ENCODE peak calls at places on chromosomes 5 and 9, in nine cellular contexts. One of them, this sample, is unnamed. For H3K27me3, the result is how much of the 10 kb centered on the place peaks cover.

GRCh38 chr9:137429974-137430722 is 7.0 kb downstream of the NOXA1 start:
- DNase-seq in WERI-Rb-1: peak
- DNase-seq in psoas muscle: peak
- DNase-seq in neuronal stem cell: no peak
- DNase-seq in CD4-positive, CD25-positive, alpha-beta regulatory T cell: no peak
- DNase-seq in gastrocnemius medialis: no peak
- DNase-seq in PC-9: no peak
- DNase-seq in sigmoid colon: no peak
- DNase-seq in H9: peak
- DNase-seq in this sample: peak

GRCh38 chr5:80754900-80755299 is 100.1 kb upstream of the DHFR start:
- DNase-seq in CD4-positive, CD25-positive, alpha-beta regulatory T cell: no peak
- DNase-seq in gastrocnemius medialis: no peak
- DNase-seq in WERI-Rb-1: peak
- DNase-seq in psoas muscle: no peak
- DNase-seq in sigmoid colon: no peak
- DNase-seq in H9: no peak
- DNase-seq in neuronal stem cell: peak
- DNase-seq in PC-9: no peak
- DNase-seq in this sample: no peak

GRCh38 chr5:151085517-151086031 is 4.7 kb upstream of the TNIP1 start:
- DNase-seq in gastrocnemius medialis: peak
- DNase-seq in PC-9: no peak
- DNase-seq in WERI-Rb-1: no peak
- DNase-seq in CD4-positive, CD25-positive, alpha-beta regulatory T cell: no peak
- DNase-seq in psoas muscle: peak
- DNase-seq in neuronal stem cell: no peak
- DNase-seq in sigmoid colon: peak
- DNase-seq in H9: no peak
- DNase-seq in this sample: no peak

GRCh38 chr9:20619492-20619860 is 2.8 kb downstream of the MLLT3 start:
- DNase-seq in PC-9: no peak
- DNase-seq in psoas muscle: no peak
- DNase-seq in CD4-positive, CD25-positive, alpha-beta regulatory T cell: no peak
- DNase-seq in H9: no peak
- DNase-seq in WERI-Rb-1: no peak
- DNase-seq in gastrocnemius medialis: no peak
- DNase-seq in neuronal stem cell: no peak
- DNase-seq in sigmoid colon: no peak
- DNase-seq in this sample: no peak

GRCh38 chr5:172453986-172454354 is 355 bp downstream of the SH3PXD2B start:
- DNase-seq in H9: peak
- DNase-seq in sigmoid colon: peak
- DNase-seq in WERI-Rb-1: peak
- DNase-seq in CD4-positive, CD25-positive, alpha-beta regulatory T cell: no peak
- DNase-seq in psoas muscle: peak
- DNase-seq in gastrocnemius medialis: no peak
- DNase-seq in neuronal stem cell: peak
- DNase-seq in PC-9: no peak
- DNase-seq in this sample: peak

GRCh38 chr5:92207156-92207555 is 824.0 kb upstream of the ARRDC3 start:
- DNase-seq in sigmoid colon: no peak
- DNase-seq in neuronal stem cell: no peak
- DNase-seq in gastrocnemius medialis: no peak
- DNase-seq in H9: no peak
- DNase-seq in psoas muscle: no peak
- DNase-seq in PC-9: no peak
- DNase-seq in CD4-positive, CD25-positive, alpha-beta regulatory T cell: no peak
- DNase-seq in WERI-Rb-1: no peak
- DNase-seq in this sample: no peak

GRCh38 chr9:120386390-120387131 is 193.4 kb downstream of the CDK5RAP2 start:
- DNase-seq in PC-9: no peak
- DNase-seq in gastrocnemius medialis: no peak
- DNase-seq in sigmoid colon: peak
- DNase-seq in psoas muscle: no peak
- DNase-seq in WERI-Rb-1: peak
- DNase-seq in neuronal stem cell: no peak
- DNase-seq in H9: no peak
- DNase-seq in CD4-positive, CD25-positive, alpha-beta regulatory T cell: no peak
- DNase-seq in this sample: no peak

GRCh38 chr5:84274585-84275468 is 109.9 kb downstream of the EDIL3 start:
- DNase-seq in PC-9: peak
- DNase-seq in sigmoid colon: no peak
- DNase-seq in psoas muscle: no peak
- DNase-seq in H9: no peak
- DNase-seq in WERI-Rb-1: peak
- DNase-seq in neuronal stem cell: peak
- DNase-seq in gastrocnemius medialis: no peak
- DNase-seq in CD4-positive, CD25-positive, alpha-beta regulatory T cell: no peak
- DNase-seq in this sample: no peak

GRCh38 chr9:83062011-83062652 is 810 bp downstream of the RASEF start:
- DNase-seq in WERI-Rb-1: no peak
- DNase-seq in H9: peak
- DNase-seq in CD4-positive, CD25-positive, alpha-beta regulatory T cell: no peak
- DNase-seq in PC-9: peak
- DNase-seq in gastrocnemius medialis: no peak
- DNase-seq in psoas muscle: no peak
- DNase-seq in neuronal stem cell: peak
- DNase-seq in sigmoid colon: no peak
- DNase-seq in this sample: no peak

GRCh38 chr5:179828756-179829421 is 8.2 kb downstream of the SQSTM1 start:
- DNase-seq in psoas muscle: no peak
- DNase-seq in CD4-positive, CD25-positive, alpha-beta regulatory T cell: no peak
- DNase-seq in neuronal stem cell: no peak
- DNase-seq in H9: no peak
- DNase-seq in PC-9: no peak
- DNase-seq in sigmoid colon: no peak
- DNase-seq in WERI-Rb-1: no peak
- DNase-seq in gastrocnemius medialis: no peak
- DNase-seq in this sample: no peak

GRCh38 chr9:78609471-78609870 is 312.5 kb downstream of the PSAT1 start:
- DNase-seq in sigmoid colon: no peak
- DNase-seq in CD4-positive, CD25-positive, alpha-beta regulatory T cell: no peak
- DNase-seq in PC-9: no peak
- DNase-seq in psoas muscle: no peak
- DNase-seq in H9: no peak
- DNase-seq in WERI-Rb-1: no peak
- DNase-seq in neuronal stem cell: no peak
- DNase-seq in gastrocnemius medialis: no peak
- DNase-seq in this sample: no peak

GRCh38 chr9:131330814-131331600 is 41.5 kb downstream of the PLPP7 start:
- DNase-seq in H9: peak
- DNase-seq in WERI-Rb-1: peak
- DNase-seq in sigmoid colon: peak
- DNase-seq in CD4-positive, CD25-positive, alpha-beta regulatory T cell: no peak
- DNase-seq in gastrocnemius medialis: no peak
- DNase-seq in psoas muscle: no peak
- DNase-seq in neuronal stem cell: peak
- DNase-seq in PC-9: no peak
- DNase-seq in this sample: no peak

GRCh38 chr9:127447416-127448111 is 3.6 kb downstream of the RPL12 start:
- DNase-seq in PC-9: no peak
- DNase-seq in psoas muscle: no peak
- DNase-seq in sigmoid colon: no peak
- DNase-seq in neuronal stem cell: no peak
- DNase-seq in WERI-Rb-1: no peak
- DNase-seq in H9: no peak
- DNase-seq in gastrocnemius medialis: no peak
- DNase-seq in CD4-positive, CD25-positive, alpha-beta regulatory T cell: no peak
- DNase-seq in this sample: no peak

GRCh38 chr9:93660647-93661046 is 84.3 kb downstream of the PHF2 start:
- DNase-seq in CD4-positive, CD25-positive, alpha-beta regulatory T cell: no peak
- DNase-seq in gastrocnemius medialis: peak
- DNase-seq in WERI-Rb-1: peak
- DNase-seq in PC-9: no peak
- DNase-seq in H9: no peak
- DNase-seq in neuronal stem cell: no peak
- DNase-seq in sigmoid colon: peak
- DNase-seq in psoas muscle: no peak
- DNase-seq in this sample: no peak

GRCh38 chr5:11383506-11384095 is 520.6 kb downstream of the CTNND2 start:
- DNase-seq in CD4-positive, CD25-positive, alpha-beta regulatory T cell: no peak
- DNase-seq in H9: no peak
- DNase-seq in WERI-Rb-1: peak
- DNase-seq in PC-9: no peak
- DNase-seq in neuronal stem cell: no peak
- DNase-seq in psoas muscle: no peak
- DNase-seq in gastrocnemius medialis: no peak
- DNase-seq in sigmoid colon: no peak
- DNase-seq in this sample: no peak
- H3K27me3 ChIP-seq in CD4-positive, CD25-positive, alpha-beta regulatory T cell: under half
- H3K27me3 ChIP-seq in H9: under half
- H3K27me3 ChIP-seq in WERI-Rb-1: under half
- H3K27me3 ChIP-seq in PC-9: half or more
- H3K27me3 ChIP-seq in neuronal stem cell: under half
- H3K27me3 ChIP-seq in psoas muscle: under half
- H3K27me3 ChIP-seq in gastrocnemius medialis: under half
- H3K27me3 ChIP-seq in sigmoid colon: under half
- H3K27me3 ChIP-seq in this sample: under half

DNA sequence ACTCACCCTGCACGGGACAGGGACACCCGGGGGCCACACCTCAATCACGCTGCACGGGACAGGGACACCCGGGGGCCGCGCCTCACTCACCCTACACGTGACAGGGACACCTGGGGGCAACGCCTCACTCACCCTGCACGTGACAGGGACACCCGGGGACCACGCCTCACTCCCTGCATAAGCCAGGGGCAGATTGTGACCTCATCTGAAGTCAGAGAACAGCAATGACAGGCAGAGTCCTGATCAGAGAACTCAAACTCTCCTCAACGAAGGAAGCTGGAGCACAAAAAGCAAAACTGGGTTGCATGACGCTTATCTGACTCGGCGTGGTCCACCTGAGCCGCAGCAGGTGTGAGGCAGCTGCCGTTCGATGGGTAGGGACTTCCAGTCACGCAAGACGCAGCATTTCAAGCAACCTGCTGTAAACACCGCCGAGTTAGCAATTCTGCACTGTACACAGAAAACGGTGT is 3.2 kb downstream of the TERT start:
- DNase-seq in neuronal stem cell: no peak
- DNase-seq in sigmoid colon: peak
- DNase-seq in psoas muscle: no peak
- DNase-seq in H9: peak
- DNase-seq in gastrocnemius medialis: no peak
- DNase-seq in PC-9: no peak
- DNase-seq in WERI-Rb-1: peak
- DNase-seq in CD4-positive, CD25-positive, alpha-beta regulatory T cell: no peak
- DNase-seq in this sample: peak
- H3K27me3 ChIP-seq in neuronal stem cell: under half
- H3K27me3 ChIP-seq in sigmoid colon: under half
- H3K27me3 ChIP-seq in psoas muscle: under half
- H3K27me3 ChIP-seq in H9: under half
- H3K27me3 ChIP-seq in gastrocnemius medialis: under half
- H3K27me3 ChIP-seq in PC-9: under half
- H3K27me3 ChIP-seq in WERI-Rb-1: under half
- H3K27me3 ChIP-seq in CD4-positive, CD25-positive, alpha-beta regulatory T cell: under half
- H3K27me3 ChIP-seq in this sample: under half

DNA sequence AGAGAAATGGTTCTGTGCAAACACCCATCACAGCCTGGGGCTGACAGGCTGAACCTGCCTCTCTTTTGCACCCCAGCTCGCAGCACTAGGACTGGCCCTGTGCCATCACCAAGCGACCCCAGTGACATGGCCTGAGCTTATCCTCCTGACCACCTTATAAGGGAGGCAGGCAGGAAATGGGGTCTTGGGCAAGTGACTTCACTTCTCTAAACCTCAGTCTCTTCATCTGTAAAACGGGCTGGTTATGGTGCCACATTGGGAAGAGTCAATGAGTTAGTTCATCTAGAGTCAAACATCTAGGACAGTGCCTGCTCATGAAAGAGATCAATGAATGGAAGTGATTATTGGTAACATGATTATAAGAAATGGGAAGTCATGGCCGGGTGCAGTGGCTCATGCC is 6.2 kb downstream of the SNCB start:
- DNase-seq in neuronal stem cell: no peak
- DNase-seq in CD4-positive, CD25-positive, alpha-beta regulatory T cell: no peak
- DNase-seq in PC-9: no peak
- DNase-seq in sigmoid colon: no peak
- DNase-seq in WERI-Rb-1: no peak
- DNase-seq in psoas muscle: no peak
- DNase-seq in H9: no peak
- DNase-seq in gastrocnemius medialis: no peak
- DNase-seq in this sample: no peak
- H3K27me3 ChIP-seq in neuronal stem cell: under half
- H3K27me3 ChIP-seq in CD4-positive, CD25-positive, alpha-beta regulatory T cell: under half
- H3K27me3 ChIP-seq in PC-9: under half
- H3K27me3 ChIP-seq in sigmoid colon: under half
- H3K27me3 ChIP-seq in WERI-Rb-1: under half
- H3K27me3 ChIP-seq in psoas muscle: under half
- H3K27me3 ChIP-seq in H9: under half
- H3K27me3 ChIP-seq in gastrocnemius medialis: under half
- H3K27me3 ChIP-seq in this sample: under half

GRCh38 chr5:174287761-174288160 is 242.3 kb downstream of the NSG2 start:
- DNase-seq in PC-9: no peak
- DNase-seq in gastrocnemius medialis: no peak
- DNase-seq in neuronal stem cell: no peak
- DNase-seq in WERI-Rb-1: no peak
- DNase-seq in sigmoid colon: no peak
- DNase-seq in psoas muscle: no peak
- DNase-seq in CD4-positive, CD25-positive, alpha-beta regulatory T cell: no peak
- DNase-seq in H9: no peak
- DNase-seq in this sample: no peak
- H3K27me3 ChIP-seq in PC-9: under half
- H3K27me3 ChIP-seq in gastrocnemius medialis: under half
- H3K27me3 ChIP-seq in neuronal stem cell: under half
- H3K27me3 ChIP-seq in WERI-Rb-1: under half
- H3K27me3 ChIP-seq in sigmoid colon: under half
- H3K27me3 ChIP-seq in psoas muscle: under half
- H3K27me3 ChIP-seq in CD4-positive, CD25-positive, alpha-beta regulatory T cell: under half
- H3K27me3 ChIP-seq in H9: under half
- H3K27me3 ChIP-seq in this sample: under half

DNA sequence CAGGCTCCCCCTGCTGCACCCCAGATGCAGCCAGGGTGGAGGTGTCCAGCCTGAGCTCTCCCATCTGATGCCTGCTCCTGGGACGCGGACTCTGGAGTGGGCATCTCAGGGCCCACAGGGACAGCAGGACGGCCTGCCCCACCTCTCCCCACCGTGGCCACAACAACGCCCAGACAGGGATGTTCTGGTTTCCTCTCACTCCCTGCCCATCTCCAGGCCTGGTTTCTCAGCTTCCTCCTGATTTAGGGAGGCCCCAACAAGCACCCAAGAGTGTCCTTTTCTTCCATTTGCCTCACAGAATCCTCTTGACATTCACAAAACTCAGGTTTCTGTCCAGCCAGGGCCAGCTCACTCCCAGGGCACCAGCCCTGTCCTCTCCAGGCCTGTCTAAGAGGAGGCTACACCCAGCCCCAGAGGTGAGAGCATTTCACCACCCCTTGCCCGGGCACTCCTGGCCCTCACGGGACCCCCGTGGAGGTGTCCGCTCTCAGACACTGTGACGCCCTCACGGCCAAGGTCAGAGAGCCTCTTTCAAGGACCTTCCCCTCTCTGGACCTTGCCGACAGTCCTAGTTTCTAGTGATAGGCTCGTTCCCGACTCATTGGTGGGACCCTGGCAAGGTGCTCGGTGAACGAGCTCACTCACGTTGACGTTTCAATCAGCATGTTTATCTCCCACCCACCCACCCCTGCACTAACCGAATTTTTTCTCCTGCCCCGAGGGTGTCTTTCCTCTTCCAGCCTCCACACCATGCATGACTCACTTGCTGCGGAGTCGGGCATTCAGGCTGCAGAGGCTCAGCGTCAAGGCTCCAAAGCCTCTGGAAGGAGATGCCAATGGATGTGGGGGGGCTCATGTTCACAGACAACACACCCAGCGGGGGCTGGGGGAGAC is 62.0 kb upstream of the UNC5A start:
- DNase-seq in H9: no peak
- DNase-seq in neuronal stem cell: no peak
- DNase-seq in WERI-Rb-1: no peak
- DNase-seq in gastrocnemius medialis: no peak
- DNase-seq in PC-9: no peak
- DNase-seq in psoas muscle: no peak
- DNase-seq in CD4-positive, CD25-positive, alpha-beta regulatory T cell: no peak
- DNase-seq in sigmoid colon: no peak
- DNase-seq in this sample: no peak
- H3K27me3 ChIP-seq in H9: under half
- H3K27me3 ChIP-seq in neuronal stem cell: under half
- H3K27me3 ChIP-seq in WERI-Rb-1: under half
- H3K27me3 ChIP-seq in gastrocnemius medialis: under half
- H3K27me3 ChIP-seq in PC-9: under half
- H3K27me3 ChIP-seq in psoas muscle: under half
- H3K27me3 ChIP-seq in CD4-positive, CD25-positive, alpha-beta regulatory T cell: under half
- H3K27me3 ChIP-seq in sigmoid colon: under half
- H3K27me3 ChIP-seq in this sample: under half